ENCODE peak calls at places on chromosomes 13 and 19, in four cellular contexts. Q is activated naive CD8-positive, alpha-beta T cell treated with anti-CD3 and anti-CD28 coated beads, Interleukin-2, amount 50 U/mL, for 24 hours; P is HS-27A; G is T1000. K is an unnamed sample.

GRCh38 chr19:3821857-3822364 is 35.7 kb upstream of the MATK start:
- DNase-seq in P (no peak), Q (peak), G (no peak), K (peak)

GRCh38 chr19:43148233-43148632 is 38.1 kb downstream of the PSG5 start:
- DNase-seq in Q (no peak), G (no peak), P (peak), K (no peak)

GRCh38 chr19:30028118-30028991 is 86.3 kb downstream of the URI1 start:
- DNase-seq in Q (no peak), G (no peak), P (no peak), K (no peak)

GRCh38 chr13:114226088-114226487 is 8.6 kb upstream of the CDC16 start:
- DNase-seq in G (no peak), Q (no peak), P (no peak), K (no peak)

GRCh38 chr13:48859168-48860105 is 116.3 kb upstream of the FNDC3A start:
- DNase-seq in Q (no peak), P (no peak), G (no peak), K (no peak)

GRCh38 chr13:30422056-30422914 is at the start of gene UBE2L5:
- DNase-seq in Q (peak), P (no peak), G (peak), K (peak)

GRCh38 chr13:109509154-109509905 is 277.1 kb downstream of the IRS2 start:
- DNase-seq in Q (no peak), P (no peak), G (no peak), K (no peak)

GRCh38 chr19:1093330-1093729 is 1.8 kb downstream of the POLR2E start:
- DNase-seq in G (no peak), Q (no peak), P (no peak), K (no peak)